ENCODE peak calls at places on chromosomes 5 and 9, in nine cellular contexts. Z is heart left ventricle; H is right atrium auricular region; B is effector memory CD4-positive, alpha-beta T cell; U is colonic mucosa; G is neural progenitor cell; A is OCI-LY7; F is CD4-positive, alpha-beta memory T cell; V is right cardiac atrium. O is an unnamed sample. For H3K4me1, the result is how much of the 10 kb centered on the place peaks cover.

GRCh38 chr5:89327621-89328020 is 444.6 kb upstream of the MEF2C start:
- DNase-seq in Z (no peak), H (no peak), B (no peak), U (no peak), G (no peak), A (no peak), F (no peak), V (no peak), O (no peak)

GRCh38 chr9:6944896-6945295 is 187.1 kb downstream of the KDM4C start:
- DNase-seq in Z (no peak), H (no peak), B (no peak), U (no peak), G (no peak), A (no peak), F (no peak), V (no peak), O (no peak)

GRCh38 chr5:1010641-1011046 is 2.0 kb downstream of the NKD2 start:
- DNase-seq in Z (peak), H (no peak), B (no peak), U (no peak), G (no peak), A (no peak), F (no peak), V (peak), O (no peak)

GRCh38 chr9:37643214-37643613 is 7.5 kb upstream of the FRMPD1 start:
- DNase-seq in Z (no peak), H (no peak), B (no peak), U (no peak), G (no peak), A (no peak), F (no peak), V (no peak), O (no peak)

GRCh38 chr5:59301727-59302126 is 591.8 kb downstream of the PDE4D start:
- DNase-seq in Z (no peak), H (no peak), B (no peak), U (no peak), G (no peak), A (no peak), F (no peak), V (no peak), O (no peak)

GRCh38 chr5:134143964-134144941 is 29.8 kb downstream of the TCF7 start:
- DNase-seq in Z (no peak), H (peak), B (no peak), U (peak), G (no peak), A (no peak), F (no peak), V (no peak), O (no peak)

GRCh38 chr5:100600289-100600994 is 65.3 kb downstream of the FAM174A start:
- DNase-seq in Z (no peak), H (no peak), B (no peak), U (no peak), G (no peak), A (no peak), F (no peak), V (no peak), O (no peak)

GRCh38 chr5:9482381-9482780 is 63.5 kb downstream of the SEMA5A start:
- DNase-seq in Z (no peak), H (no peak), B (no peak), U (no peak), G (no peak), A (no peak), F (no peak), V (no peak), O (no peak)

GRCh38 chr5:40716000-40716399 is 36.3 kb downstream of the PTGER4 start:
- DNase-seq in Z (no peak), H (no peak), B (no peak), U (no peak), G (no peak), A (no peak), F (no peak), V (no peak), O (no peak)

GRCh38 chr9:110440161-110440560 is 102.5 kb upstream of the TXNDC8 start:
- DNase-seq in Z (no peak), H (no peak), B (no peak), U (no peak), G (no peak), A (no peak), F (no peak), V (no peak), O (no peak)

GRCh38 chr5:55226934-55227737 is at the start of gene MCIDAS:
- DNase-seq in Z (no peak), H (no peak), B (peak), U (peak), G (peak), A (peak), F (peak), V (peak), O (no peak)

GRCh38 chr9:114330636-114331035 is 967 bp downstream of the ORM2 start:
- DNase-seq in Z (no peak), H (no peak), B (no peak), U (no peak), G (no peak), A (no peak), F (no peak), V (no peak), O (no peak)

GRCh38 chr5:67203701-67204074 is 7.1 kb upstream of the CD180 start:
- DNase-seq in Z (no peak), H (no peak), B (no peak), U (no peak), G (no peak), A (no peak), F (no peak), V (no peak), O (no peak)

GRCh38 chr9:88874391-88874790 is 116.9 kb upstream of the S1PR3 start:
- DNase-seq in Z (peak), H (no peak), B (no peak), U (no peak), G (no peak), A (no peak), F (no peak), V (no peak), O (no peak)

GRCh38 chr9:129283705-129284606 is 105.9 kb upstream of the IER5L start:
- DNase-seq in Z (no peak), H (peak), B (no peak), U (no peak), G (no peak), A (no peak), F (no peak), V (no peak), O (no peak)

GRCh38 chr9:120902824-120903608 is 23.6 kb downstream of the TRAF1 start:
- DNase-seq in Z (no peak), H (no peak), B (no peak), U (no peak), G (no peak), A (peak), F (no peak), V (no peak), O (no peak)

GRCh38 chr9:23598994-23599393 is 227.0 kb downstream of the ELAVL2 start:
- DNase-seq in Z (no peak), H (no peak), B (no peak), U (no peak), G (no peak), A (no peak), F (no peak), V (no peak), O (no peak)

GRCh38 chr5:140273401-140273877 is 29.5 kb downstream of the PFDN1 start:
- DNase-seq in Z (no peak), H (no peak), B (no peak), U (no peak), G (no peak), A (no peak), F (no peak), V (peak), O (no peak)

GRCh38 chr9:137406876-137407589 is 15.9 kb downstream of the EXD3 start:
- DNase-seq in Z (peak), H (no peak), B (peak), U (peak), G (peak), A (no peak), F (peak), V (peak), O (peak)

GRCh38 chr5:1526681-1527131 is 2.9 kb upstream of the LPCAT1 start:
- DNase-seq in Z (peak), H (peak), B (no peak), U (peak), G (no peak), A (peak), F (no peak), V (peak), O (no peak)

GRCh38 chr5:178487911-178488310 is 102.3 kb downstream of the COL23A1 start:
- DNase-seq in Z (no peak), H (no peak), B (no peak), U (no peak), G (peak), A (no peak), F (no peak), V (no peak), O (no peak)

GRCh38 chr9:130743644-130744043 is 50.1 kb downstream of the EXOSC2 start:
- DNase-seq in Z (no peak), H (no peak), B (no peak), U (no peak), G (no peak), A (no peak), F (no peak), V (no peak), O (no peak)

GRCh38 chr5:127029513-127030258 is 672 bp downstream of the MARCHF3 start:
- DNase-seq in Z (peak), H (peak), B (peak), U (peak), G (peak), A (peak), F (peak), V (peak), O (peak)

GRCh38 chr9:34510032-34510431 is 12.8 kb downstream of the ENHO start:
- DNase-seq in Z (no peak), H (no peak), B (no peak), U (no peak), G (no peak), A (no peak), F (no peak), V (no peak), O (no peak)

GRCh38 chr5:145991044-145991575 is 54.7 kb downstream of the SH3RF2 start:
- DNase-seq in Z (no peak), H (no peak), B (no peak), U (no peak), G (no peak), A (no peak), F (no peak), V (no peak), O (no peak)

GRCh38 chr5:38657020-38657419 is 100.6 kb upstream of the LIFR start:
- DNase-seq in Z (no peak), H (no peak), B (no peak), U (no peak), G (no peak), A (no peak), F (no peak), V (no peak), O (no peak)

GRCh38 chr9:138008081-138008841 is 130.7 kb downstream of the CACNA1B start:
- DNase-seq in Z (no peak), H (peak), B (no peak), U (no peak), G (no peak), A (no peak), F (no peak), V (no peak), O (no peak)

GRCh38 chr5:173514666-173515065 is 101.8 kb downstream of the BOD1 start:
- DNase-seq in Z (no peak), H (no peak), B (no peak), U (no peak), G (no peak), A (no peak), F (no peak), V (no peak), O (no peak)

GRCh38 chr9:21043841-21044240 is 12.4 kb upstream of the HACD4 start:
- DNase-seq in Z (no peak), H (no peak), B (no peak), U (no peak), G (no peak), A (no peak), F (no peak), V (no peak), O (no peak)

GRCh38 chr5:9054322-9054721 is 491.6 kb downstream of the SEMA5A start:
- DNase-seq in Z (no peak), H (no peak), B (no peak), U (no peak), G (no peak), A (no peak), F (no peak), V (no peak), O (no peak)

GRCh38 chr5:43560128-43560527 is 3.3 kb upstream of the PAIP1 start:
- DNase-seq in Z (no peak), H (no peak), B (no peak), U (no peak), G (no peak), A (no peak), F (no peak), V (no peak), O (no peak)

GRCh38 chr5:92518318-92518913 is 1062.6 kb downstream of the NR2F1-AS1 start:
- DNase-seq in Z (no peak), H (no peak), B (no peak), U (no peak), G (peak), A (peak), F (no peak), V (no peak), O (no peak)

GRCh38 chr9:27194401-27195091 is 85.5 kb downstream of the TEK start:
- DNase-seq in Z (no peak), H (no peak), B (no peak), U (no peak), G (no peak), A (no peak), F (no peak), V (no peak), O (no peak)

DNA sequence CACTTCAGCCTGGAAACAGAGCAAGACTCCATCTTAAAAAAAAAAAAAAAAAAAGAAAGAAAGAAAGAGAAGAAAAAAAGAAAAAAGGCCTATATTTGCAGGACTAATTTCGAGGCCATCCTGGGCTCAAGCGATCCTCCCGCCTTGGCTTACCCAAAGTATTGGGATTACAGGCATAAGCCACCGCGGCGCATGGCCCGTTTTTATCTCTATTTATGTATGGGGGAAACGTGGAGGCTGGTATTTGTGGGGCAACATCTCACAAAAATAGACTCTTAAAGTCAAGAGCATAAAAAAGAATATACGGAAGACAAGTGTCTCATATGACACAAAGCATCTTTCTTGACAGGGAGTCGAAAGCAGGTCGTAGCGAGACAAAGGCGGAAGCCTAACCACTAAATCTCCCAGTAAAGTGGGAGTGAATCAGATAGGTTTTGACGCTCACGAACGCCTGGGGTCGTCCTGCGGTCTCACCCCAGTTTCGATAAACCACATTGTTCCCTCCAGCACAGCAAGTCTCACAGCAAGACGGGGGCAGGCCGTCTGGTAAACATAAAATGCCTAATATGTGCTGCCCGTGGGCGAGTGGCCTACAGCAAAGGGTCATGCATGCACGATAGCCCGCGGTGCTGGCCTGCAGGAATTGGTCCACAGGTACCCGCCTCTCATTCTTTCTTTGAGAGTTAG is 1.8 kb upstream of the TRIM41 start:
- DNase-seq in Z (no peak), H (no peak), B (peak), U (no peak), G (no peak), A (peak), F (peak), V (no peak), O (no peak)
- H3K4me1 ChIP-seq in Z (under half), H (under half), B (under half), U (under half), G (under half), A (under half), F (half or more), V (under half), O (under half)

GRCh38 chr9:123063172-123063508 is 29.7 kb downstream of the GPR21 start:
- DNase-seq in Z (no peak), H (no peak), B (no peak), U (no peak), G (no peak), A (no peak), F (no peak), V (no peak), O (no peak)

GRCh38 chr9:123063896-123064295 is 30.4 kb downstream of the GPR21 start:
- DNase-seq in Z (no peak), H (no peak), B (no peak), U (no peak), G (no peak), A (no peak), F (no peak), V (no peak), O (no peak)

GRCh38 chr9:123064662-123065061 is 31.2 kb downstream of the GPR21 start:
- DNase-seq in Z (no peak), H (no peak), B (no peak), U (no peak), G (no peak), A (no peak), F (no peak), V (no peak), O (no peak)

GRCh38 chr9:123062306-123063171 is 29.1 kb downstream of the GPR21 start:
- DNase-seq in Z (no peak), H (no peak), B (no peak), U (no peak), G (no peak), A (no peak), F (no peak), V (no peak), O (no peak)

DNA sequence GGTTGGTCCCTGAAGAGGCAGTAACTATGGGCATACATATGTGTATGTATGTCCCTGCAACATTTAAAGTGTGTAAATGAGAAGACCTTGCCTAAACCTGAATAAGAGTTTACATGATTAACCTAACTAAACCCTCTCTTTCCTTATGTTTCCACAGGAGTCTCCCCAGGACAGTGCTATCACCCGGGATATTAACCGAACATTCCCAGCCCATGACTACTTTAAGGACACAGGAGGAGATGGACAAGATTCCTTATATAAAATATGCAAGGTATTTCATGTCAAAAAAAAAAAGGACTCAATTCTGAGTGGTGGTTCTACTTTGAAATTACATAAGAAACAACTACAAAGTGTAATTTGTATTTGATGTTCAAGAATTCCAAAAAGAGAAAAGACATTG is 31.7 kb downstream of the GPR21 start:
- DNase-seq in Z (no peak), H (no peak), B (no peak), U (no peak), G (no peak), A (no peak), F (no peak), V (no peak), O (no peak)
- H3K4me1 ChIP-seq in Z (under half), H (under half), B (under half), U (under half), G (under half), A (under half), F (under half), V (under half), O (under half)

DNA sequence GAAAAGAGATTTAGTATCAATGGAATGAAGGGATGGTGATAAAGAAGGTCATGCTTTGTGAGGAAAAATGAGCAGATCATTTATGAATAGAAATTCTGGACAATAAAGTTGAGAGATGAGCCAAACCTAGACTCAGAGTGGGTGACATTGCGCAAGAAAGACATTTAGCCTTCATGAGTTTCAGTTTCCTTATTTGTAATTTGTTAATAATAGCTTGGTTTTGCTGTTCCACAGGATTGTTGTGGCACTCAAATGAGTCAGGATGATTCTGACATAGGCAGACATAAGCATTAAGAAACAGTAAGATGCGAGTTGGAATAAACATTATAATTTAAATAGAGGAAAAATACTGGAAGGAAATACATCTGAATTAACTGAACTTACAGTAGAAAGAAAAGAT is 34.8 kb downstream of the ITGA2 start:
- DNase-seq in Z (no peak), H (no peak), B (no peak), U (no peak), G (no peak), A (no peak), F (no peak), V (no peak), O (no peak)
- H3K4me1 ChIP-seq in Z (under half), H (under half), B (under half), U (under half), G (under half), A (under half), F (under half), V (under half), O (under half)

DNA sequence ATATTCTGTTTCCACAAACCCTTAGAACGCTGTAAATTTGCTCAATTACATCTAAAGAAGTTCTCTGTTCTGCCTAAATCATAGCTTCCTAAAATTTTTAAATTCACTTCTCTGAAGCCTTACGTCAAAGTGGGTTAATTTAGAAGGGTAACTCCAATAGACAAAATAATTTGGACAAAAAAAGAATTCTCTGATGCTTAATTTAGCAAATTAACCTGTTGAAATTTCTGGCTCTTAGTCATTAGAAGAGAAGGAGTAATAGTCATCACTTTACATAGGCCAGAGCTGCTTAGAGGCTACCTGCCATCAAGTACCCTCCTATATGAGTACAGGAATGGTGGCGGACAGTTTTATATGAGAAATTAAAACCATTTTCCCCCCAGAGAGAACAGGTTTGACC is 3.8 kb downstream of the ELL2 start:
- DNase-seq in Z (no peak), H (no peak), B (no peak), U (no peak), G (no peak), A (no peak), F (no peak), V (no peak), O (no peak)
- H3K4me1 ChIP-seq in Z (half or more), H (half or more), B (under half), U (under half), G (under half), A (under half), F (under half), V (under half), O (under half)

DNA sequence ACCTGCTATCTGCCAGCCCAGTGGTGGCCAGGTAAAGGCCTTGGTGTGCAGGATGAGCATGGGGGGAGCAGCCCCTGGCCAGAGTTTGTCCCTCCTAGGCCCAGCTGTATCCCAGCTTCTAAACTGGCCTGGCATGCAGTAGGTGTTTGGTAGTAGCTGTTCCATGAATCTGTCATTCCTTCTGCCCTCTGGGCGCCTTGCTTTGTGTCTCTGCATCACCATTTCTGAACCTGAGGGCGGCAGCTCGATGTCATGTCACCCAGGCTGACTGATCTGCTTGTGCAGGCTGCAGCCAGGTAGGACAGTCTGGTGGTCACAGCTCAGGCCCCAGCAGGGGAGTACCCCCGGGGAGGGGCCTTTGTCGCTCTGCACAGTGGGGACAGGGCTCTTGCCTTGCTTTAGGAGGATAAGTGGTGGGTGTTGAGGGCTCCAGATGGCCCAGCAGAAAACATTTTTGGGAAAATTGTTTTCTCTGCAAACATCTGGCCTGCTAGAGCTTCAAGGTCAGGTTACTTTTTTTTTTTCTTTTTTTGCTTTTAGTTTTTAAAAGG is 4.6 kb upstream of the SUSD3 start:
- DNase-seq in Z (no peak), H (no peak), B (no peak), U (no peak), G (no peak), A (no peak), F (no peak), V (no peak), O (no peak)
- H3K4me1 ChIP-seq in Z (under half), H (under half), B (under half), U (under half), G (under half), A (under half), F (under half), V (under half), O (under half)